ENCODE peak calls at places on chromosomes 5 and 9, in nine cellular contexts. M is K562, D is thyroid gland, W is stomach, H is A549, R is prostate gland, G is ovary, A is HCT116, U is right lobe of liver. B is an unnamed sample.

GRCh38 chr5:81657386-81657785 is 93.5 kb downstream of the SSBP2 start:
- DNase-seq in U (no peak), H (no peak), R (no peak), M (no peak), G (no peak), D (peak; percentile 14), W (no peak), A (no peak), B (no peak)

GRCh38 chr9:105608685-105609598 is 51.0 kb downstream of the FKTN start:
- DNase-seq in H (peak; percentile 52), W (no peak), D (no peak), A (peak; percentile 48), R (peak; percentile 10), G (no peak), U (no peak), M (peak; percentile 44), B (no peak)

GRCh38 chr5:102843997-102844396 is 88.9 kb downstream of the PAM start:
- DNase-seq in G (no peak), R (no peak), H (no peak), M (no peak), U (no peak), W (no peak), D (no peak), A (no peak), B (no peak)

GRCh38 chr5:126645132-126645531 is 44.4 kb downstream of the PHAX start:
- DNase-seq in H (no peak), M (no peak), G (no peak), U (no peak), R (no peak), A (no peak), D (no peak), W (no peak), B (no peak)

GRCh38 chr5:146173597-146173996 is 8.9 kb downstream of the LARS1 start:
- DNase-seq in R (no peak), G (no peak), U (no peak), A (no peak), W (no peak), H (no peak), M (no peak), D (no peak), B (no peak)

GRCh38 chr9:100443781-100444768 is 17.1 kb downstream of the MSANTD3 start:
- DNase-seq in A (no peak), H (no peak), G (no peak), W (no peak), M (no peak), D (no peak), U (no peak), R (no peak), B (no peak)

GRCh38 chr5:141909212-141909611 is 14.5 kb upstream of the DELE1 start:
- DNase-seq in M (no peak), D (no peak), H (no peak), R (no peak), A (no peak), G (no peak), W (no peak), U (no peak), B (no peak)

GRCh38 chr5:39015743-39016586 is 58.2 kb downstream of the RICTOR start:
- DNase-seq in U (no peak), D (no peak), W (no peak), R (no peak), M (no peak), A (no peak), H (peak; percentile 40), G (no peak), B (no peak)

GRCh38 chr9:2729003-2729402 is 11.7 kb downstream of the KCNV2 start:
- DNase-seq in A (no peak), U (no peak), D (no peak), M (no peak), G (no peak), W (no peak), R (no peak), H (no peak), B (no peak)

GRCh38 chr5:181221792-181222629 is 1.1 kb upstream of the TRIM41 start:
- DNase-seq in D (peak; percentile 95), U (peak; percentile 95), M (no peak), H (peak; percentile 98), R (peak; percentile 96), A (peak; percentile 93), W (peak; percentile 97), G (peak; percentile 95), B (peak; percentile 97)

GRCh38 chr5:181222630-181223040 is 446 bp upstream of the TRIM41 start:
- DNase-seq in W (no peak), H (no peak), R (no peak), M (no peak), U (no peak), A (no peak), D (no peak), G (no peak), B (no peak)

GRCh38 chr5:181223041-181223728 is at the start of gene TRIM41:
- DNase-seq in A (peak; percentile 96), D (peak; percentile 98), G (peak; percentile 99), H (peak; percentile 99), W (peak; percentile 97), R (peak; percentile 95), M (peak; percentile 83), U (peak; percentile 99), B (peak; percentile 95)

GRCh38 chr5:181224390-181225234 is 1.5 kb downstream of the TRIM41 start:
- DNase-seq in G (no peak), A (no peak), R (no peak), H (no peak), M (no peak), D (no peak), U (no peak), W (no peak), B (no peak)

GRCh38 chr5:181223729-181224389 is 778 bp downstream of the TRIM41 start:
- DNase-seq in W (peak; percentile 34), U (no peak), A (no peak), M (no peak), G (peak; percentile 77), D (peak; percentile 53), R (no peak), H (no peak), B (peak; percentile 49)
- TF ChIP-seq POLR2A in W (no peak), U (no peak), A (no peak), M (peak; percentile 10), G (no peak), D (no peak), R (no peak), H (peak; percentile 52), B (no peak)

GRCh38 chr5:57497733-57498132 is 15.1 kb upstream of the ACTBL2 start:
- DNase-seq in H (no peak), R (no peak), U (no peak), D (no peak), W (no peak), A (no peak), G (no peak), M (no peak), B (no peak)

GRCh38 chr5:57499262-57500050 is 16.8 kb upstream of the ACTBL2 start:
- DNase-seq in H (peak; percentile 74), A (peak; percentile 62), R (no peak), W (no peak), M (peak; percentile 39), U (no peak), G (no peak), D (no peak), B (no peak)

GRCh38 chr5:57504357-57504756 is 21.7 kb upstream of the ACTBL2 start:
- DNase-seq in A (no peak), H (peak; percentile 4), D (no peak), R (no peak), W (no peak), U (no peak), M (no peak), G (no peak), B (no peak)

GRCh38 chr5:57503433-57503832 is 20.8 kb upstream of the ACTBL2 start:
- DNase-seq in A (no peak), G (peak; percentile 47), H (no peak), U (no peak), R (no peak), M (no peak), D (no peak), W (no peak), B (peak; percentile 8)

GRCh38 chr5:57501414-57502321 is 19.1 kb upstream of the ACTBL2 start:
- DNase-seq in W (no peak), M (no peak), A (no peak), U (no peak), G (no peak), R (no peak), H (no peak), D (no peak), B (no peak)
- H3K4me3 ChIP-seq in W (no peak overlapping the region), M (no peak overlapping the region), A (no peak overlapping the region), U (no peak overlapping the region), G (no peak overlapping the region), R (no peak overlapping the region), H (no peak overlapping the region), D (no peak overlapping the region), B (no peak overlapping the region)

GRCh38 chr9:4866239-4866969 is 73.7 kb downstream of the RCL1 start:
- DNase-seq in G (no peak), D (no peak), A (no peak), R (no peak), M (no peak), U (no peak), W (no peak), H (no peak), B (no peak)

GRCh38 chr9:4864234-4864661 is 71.5 kb downstream of the RCL1 start:
- DNase-seq in M (no peak), D (no peak), R (peak; percentile 7), H (no peak), A (no peak), U (no peak), W (no peak), G (no peak), B (no peak)

GRCh38 chr9:4864698-4865097 is 72.0 kb downstream of the RCL1 start:
- DNase-seq in R (no peak), D (no peak), U (no peak), G (no peak), A (no peak), W (no peak), H (no peak), M (no peak), B (no peak)

GRCh38 chr9:4862506-4863250 is 69.9 kb downstream of the RCL1 start:
- DNase-seq in H (no peak), D (no peak), R (no peak), A (no peak), G (no peak), W (no peak), M (peak; percentile 81), U (no peak), B (peak; percentile 25)

GRCh38 chr9:4865685-4866084 is 72.9 kb downstream of the RCL1 start:
- DNase-seq in M (peak; percentile 55), D (no peak), G (no peak), A (no peak), U (no peak), W (no peak), R (no peak), H (no peak), B (no peak)
- TF ChIP-seq POLR2A in M (peak; percentile 36), D (no peak), G (no peak), A (no peak), U (no peak), W (no peak), R (no peak), H (no peak), B (no peak)

DNA sequence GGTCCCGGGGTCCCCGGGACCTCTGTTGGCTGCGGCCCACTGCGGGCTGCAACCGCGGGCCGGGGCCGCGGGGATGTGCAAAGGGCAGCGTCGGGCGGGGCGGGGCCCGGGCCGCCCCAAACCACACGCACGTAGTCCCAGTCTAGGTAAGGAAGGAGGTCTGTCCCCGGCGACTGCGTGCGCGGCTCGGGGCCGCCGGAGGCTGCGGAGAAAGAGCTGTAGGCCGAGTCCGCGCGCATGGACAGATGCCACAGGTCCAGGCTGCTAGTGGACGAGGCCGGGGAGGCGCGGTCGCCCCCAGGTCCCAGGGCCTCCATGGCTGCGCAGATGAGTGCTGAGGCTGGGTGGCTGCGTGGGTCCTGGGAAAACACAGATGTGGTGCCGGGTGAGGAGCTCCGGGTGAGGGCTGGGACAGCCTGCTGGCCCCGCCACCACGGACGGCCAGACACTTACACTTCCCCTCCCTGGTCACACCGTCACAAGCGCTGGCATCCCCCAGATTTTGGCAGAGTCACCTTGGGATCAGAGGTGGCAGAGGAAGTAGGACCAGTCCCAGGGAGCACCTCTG is 4.5 kb downstream of the SHROOM1 start:
- DNase-seq in M (no peak), W (no peak), D (no peak), A (no peak), U (no peak), G (no peak), H (no peak), R (no peak), B (no peak)
- H3K4me3 ChIP-seq in M (no peak overlapping the region), W (peak overlapping the region; percentile 27), D (no peak overlapping the region), A (no peak overlapping the region), U (no peak overlapping the region), G (no peak overlapping the region), H (no peak overlapping the region), R (no peak overlapping the region), B (no peak overlapping the region)

B was measured in body of pancreas.